ENCODE peak calls at places on chromosomes 16 and 17, in six cellular contexts. One of them, this sample, is unnamed.

GRCh38 chr16:22192261-22193133 is 13.6 kb upstream of the EEF2K start:
- DNase-seq in aorta: peak
- DNase-seq in LoVo: peak
- DNase-seq in stimulated activated CD4-positive, alpha-beta T cell treated with anti-CD3 and anti-CD28 coated beads, TNF-alpha, amount 100 ng/mL, for 4 hours: peak
- DNase-seq in left ventricle myocardium inferior: peak
- DNase-seq in MCF 10A: no peak
- DNase-seq in this sample: peak

GRCh38 chr16:1257561-1258217 is 1.8 kb downstream of the TPSD1 start:
- DNase-seq in LoVo: no peak
- DNase-seq in left ventricle myocardium inferior: no peak
- DNase-seq in MCF 10A: no peak
- DNase-seq in aorta: no peak
- DNase-seq in stimulated activated CD4-positive, alpha-beta T cell treated with anti-CD3 and anti-CD28 coated beads, TNF-alpha, amount 100 ng/mL, for 4 hours: no peak
- DNase-seq in this sample: no peak

GRCh38 chr17:28317965-28318758 is 838 bp upstream of the TMEM97 start:
- DNase-seq in left ventricle myocardium inferior: no peak
- DNase-seq in stimulated activated CD4-positive, alpha-beta T cell treated with anti-CD3 and anti-CD28 coated beads, TNF-alpha, amount 100 ng/mL, for 4 hours: no peak
- DNase-seq in LoVo: peak
- DNase-seq in aorta: no peak
- DNase-seq in MCF 10A: no peak
- DNase-seq in this sample: no peak

GRCh38 chr17:60231691-60232090 is 81.9 kb downstream of the CA4 start:
- DNase-seq in MCF 10A: no peak
- DNase-seq in stimulated activated CD4-positive, alpha-beta T cell treated with anti-CD3 and anti-CD28 coated beads, TNF-alpha, amount 100 ng/mL, for 4 hours: no peak
- DNase-seq in left ventricle myocardium inferior: no peak
- DNase-seq in LoVo: no peak
- DNase-seq in aorta: no peak
- DNase-seq in this sample: no peak

GRCh38 chr16:22763655-22764054 is 50.3 kb upstream of the HS3ST2 start:
- DNase-seq in MCF 10A: no peak
- DNase-seq in aorta: peak
- DNase-seq in left ventricle myocardium inferior: no peak
- DNase-seq in stimulated activated CD4-positive, alpha-beta T cell treated with anti-CD3 and anti-CD28 coated beads, TNF-alpha, amount 100 ng/mL, for 4 hours: no peak
- DNase-seq in LoVo: no peak
- DNase-seq in this sample: no peak

GRCh38 chr16:31083981-31084380 is 4.8 kb downstream of the PRSS53 start:
- DNase-seq in aorta: no peak
- DNase-seq in MCF 10A: no peak
- DNase-seq in stimulated activated CD4-positive, alpha-beta T cell treated with anti-CD3 and anti-CD28 coated beads, TNF-alpha, amount 100 ng/mL, for 4 hours: no peak
- DNase-seq in LoVo: no peak
- DNase-seq in left ventricle myocardium inferior: no peak
- DNase-seq in this sample: no peak

GRCh38 chr16:53967172-53967571 is 263.2 kb downstream of the FTO start:
- DNase-seq in stimulated activated CD4-positive, alpha-beta T cell treated with anti-CD3 and anti-CD28 coated beads, TNF-alpha, amount 100 ng/mL, for 4 hours: no peak
- DNase-seq in MCF 10A: no peak
- DNase-seq in LoVo: no peak
- DNase-seq in left ventricle myocardium inferior: no peak
- DNase-seq in aorta: no peak
- DNase-seq in this sample: no peak

GRCh38 chr16:14308357-14308723 is 237.2 kb downstream of the MRTFB start:
- DNase-seq in LoVo: no peak
- DNase-seq in left ventricle myocardium inferior: no peak
- DNase-seq in MCF 10A: no peak
- DNase-seq in aorta: no peak
- DNase-seq in stimulated activated CD4-positive, alpha-beta T cell treated with anti-CD3 and anti-CD28 coated beads, TNF-alpha, amount 100 ng/mL, for 4 hours: no peak
- DNase-seq in this sample: no peak

GRCh38 chr17:64682261-64683181 is 20.4 kb upstream of the SMURF2 start:
- DNase-seq in left ventricle myocardium inferior: no peak
- DNase-seq in LoVo: no peak
- DNase-seq in MCF 10A: no peak
- DNase-seq in aorta: no peak
- DNase-seq in stimulated activated CD4-positive, alpha-beta T cell treated with anti-CD3 and anti-CD28 coated beads, TNF-alpha, amount 100 ng/mL, for 4 hours: no peak
- DNase-seq in this sample: peak

GRCh38 chr17:65696739-65697394 is 135.4 kb upstream of the AXIN2 start:
- DNase-seq in MCF 10A: no peak
- DNase-seq in stimulated activated CD4-positive, alpha-beta T cell treated with anti-CD3 and anti-CD28 coated beads, TNF-alpha, amount 100 ng/mL, for 4 hours: no peak
- DNase-seq in left ventricle myocardium inferior: no peak
- DNase-seq in LoVo: no peak
- DNase-seq in aorta: no peak
- DNase-seq in this sample: peak

GRCh38 chr17:82823004-82823403 is 16.8 kb downstream of the ZNF750 start:
- DNase-seq in MCF 10A: no peak
- DNase-seq in LoVo: no peak
- DNase-seq in stimulated activated CD4-positive, alpha-beta T cell treated with anti-CD3 and anti-CD28 coated beads, TNF-alpha, amount 100 ng/mL, for 4 hours: no peak
- DNase-seq in left ventricle myocardium inferior: no peak
- DNase-seq in aorta: no peak
- DNase-seq in this sample: no peak

GRCh38 chr17:57523926-57524634 is 221.0 kb downstream of the CCDC182 start:
- DNase-seq in stimulated activated CD4-positive, alpha-beta T cell treated with anti-CD3 and anti-CD28 coated beads, TNF-alpha, amount 100 ng/mL, for 4 hours: no peak
- DNase-seq in aorta: peak
- DNase-seq in LoVo: peak
- DNase-seq in left ventricle myocardium inferior: peak
- DNase-seq in MCF 10A: peak
- DNase-seq in this sample: no peak

GRCh38 chr16:25713785-25714570 is 22.2 kb downstream of the HS3ST4 start:
- DNase-seq in LoVo: no peak
- DNase-seq in MCF 10A: no peak
- DNase-seq in aorta: no peak
- DNase-seq in stimulated activated CD4-positive, alpha-beta T cell treated with anti-CD3 and anti-CD28 coated beads, TNF-alpha, amount 100 ng/mL, for 4 hours: no peak
- DNase-seq in left ventricle myocardium inferior: no peak
- DNase-seq in this sample: no peak

GRCh38 chr16:88323546-88324330 is 59.0 kb upstream of the ZNF469 start:
- DNase-seq in stimulated activated CD4-positive, alpha-beta T cell treated with anti-CD3 and anti-CD28 coated beads, TNF-alpha, amount 100 ng/mL, for 4 hours: no peak
- DNase-seq in left ventricle myocardium inferior: no peak
- DNase-seq in aorta: no peak
- DNase-seq in MCF 10A: no peak
- DNase-seq in LoVo: no peak
- DNase-seq in this sample: no peak

GRCh38 chr16:75257886-75258806 is 6.7 kb upstream of the BCAR1 start:
- DNase-seq in left ventricle myocardium inferior: no peak
- DNase-seq in LoVo: no peak
- DNase-seq in stimulated activated CD4-positive, alpha-beta T cell treated with anti-CD3 and anti-CD28 coated beads, TNF-alpha, amount 100 ng/mL, for 4 hours: no peak
- DNase-seq in MCF 10A: no peak
- DNase-seq in aorta: no peak
- DNase-seq in this sample: no peak

GRCh38 chr16:15518412-15519351 is 84.3 kb downstream of the BMERB1 start:
- DNase-seq in aorta: no peak
- DNase-seq in left ventricle myocardium inferior: peak
- DNase-seq in LoVo: no peak
- DNase-seq in MCF 10A: no peak
- DNase-seq in stimulated activated CD4-positive, alpha-beta T cell treated with anti-CD3 and anti-CD28 coated beads, TNF-alpha, amount 100 ng/mL, for 4 hours: no peak
- DNase-seq in this sample: peak

GRCh38 chr17:8109669-8110455 is 8.5 kb downstream of the ALOXE3 start:
- DNase-seq in aorta: peak
- DNase-seq in stimulated activated CD4-positive, alpha-beta T cell treated with anti-CD3 and anti-CD28 coated beads, TNF-alpha, amount 100 ng/mL, for 4 hours: peak
- DNase-seq in MCF 10A: peak
- DNase-seq in left ventricle myocardium inferior: peak
- DNase-seq in LoVo: peak
- DNase-seq in this sample: peak

GRCh38 chr16:12245088-12245922 is 268.8 kb downstream of the SNX29 start:
- DNase-seq in stimulated activated CD4-positive, alpha-beta T cell treated with anti-CD3 and anti-CD28 coated beads, TNF-alpha, amount 100 ng/mL, for 4 hours: no peak
- DNase-seq in left ventricle myocardium inferior: no peak
- DNase-seq in aorta: no peak
- DNase-seq in MCF 10A: no peak
- DNase-seq in LoVo: no peak
- DNase-seq in this sample: no peak

GRCh38 chr17:4479340-4479981 is 19.2 kb upstream of the SPNS2 start:
- DNase-seq in LoVo: no peak
- DNase-seq in MCF 10A: no peak
- DNase-seq in left ventricle myocardium inferior: no peak
- DNase-seq in aorta: no peak
- DNase-seq in stimulated activated CD4-positive, alpha-beta T cell treated with anti-CD3 and anti-CD28 coated beads, TNF-alpha, amount 100 ng/mL, for 4 hours: no peak
- DNase-seq in this sample: no peak

GRCh38 chr16:67481561-67482259 is 753 bp upstream of the ATP6V0D1 start:
- DNase-seq in MCF 10A: no peak
- DNase-seq in stimulated activated CD4-positive, alpha-beta T cell treated with anti-CD3 and anti-CD28 coated beads, TNF-alpha, amount 100 ng/mL, for 4 hours: no peak
- DNase-seq in LoVo: peak
- DNase-seq in aorta: peak
- DNase-seq in left ventricle myocardium inferior: peak
- DNase-seq in this sample: no peak

GRCh38 chr16:50578147-50578546 is 30.0 kb downstream of the NKD1 start:
- DNase-seq in left ventricle myocardium inferior: no peak
- DNase-seq in MCF 10A: no peak
- DNase-seq in aorta: no peak
- DNase-seq in stimulated activated CD4-positive, alpha-beta T cell treated with anti-CD3 and anti-CD28 coated beads, TNF-alpha, amount 100 ng/mL, for 4 hours: no peak
- DNase-seq in LoVo: no peak
- DNase-seq in this sample: no peak

GRCh38 chr17:58335061-58335731 is 6.6 kb upstream of the TSPOAP1 start:
- DNase-seq in aorta: no peak
- DNase-seq in left ventricle myocardium inferior: no peak
- DNase-seq in MCF 10A: no peak
- DNase-seq in stimulated activated CD4-positive, alpha-beta T cell treated with anti-CD3 and anti-CD28 coated beads, TNF-alpha, amount 100 ng/mL, for 4 hours: no peak
- DNase-seq in LoVo: no peak
- DNase-seq in this sample: no peak

GRCh38 chr17:73262676-73263642 is 1.3 kb upstream of the CPSF4L start:
- DNase-seq in stimulated activated CD4-positive, alpha-beta T cell treated with anti-CD3 and anti-CD28 coated beads, TNF-alpha, amount 100 ng/mL, for 4 hours: no peak
- DNase-seq in MCF 10A: no peak
- DNase-seq in left ventricle myocardium inferior: no peak
- DNase-seq in aorta: no peak
- DNase-seq in LoVo: no peak
- DNase-seq in this sample: no peak

GRCh38 chr17:72399608-72400487 is 279.0 kb downstream of the SOX9 start:
- DNase-seq in LoVo: no peak
- DNase-seq in MCF 10A: no peak
- DNase-seq in stimulated activated CD4-positive, alpha-beta T cell treated with anti-CD3 and anti-CD28 coated beads, TNF-alpha, amount 100 ng/mL, for 4 hours: no peak
- DNase-seq in aorta: no peak
- DNase-seq in left ventricle myocardium inferior: no peak
- DNase-seq in this sample: no peak

GRCh38 chr17:81722184-81723120 is 10.4 kb downstream of the SLC25A10 start:
- DNase-seq in MCF 10A: no peak
- DNase-seq in LoVo: peak
- DNase-seq in aorta: no peak
- DNase-seq in stimulated activated CD4-positive, alpha-beta T cell treated with anti-CD3 and anti-CD28 coated beads, TNF-alpha, amount 100 ng/mL, for 4 hours: no peak
- DNase-seq in left ventricle myocardium inferior: no peak
- DNase-seq in this sample: no peak

GRCh38 chr17:36749493-36749892 is 148.1 kb downstream of the MRM1 start:
- DNase-seq in LoVo: no peak
- DNase-seq in MCF 10A: no peak
- DNase-seq in left ventricle myocardium inferior: no peak
- DNase-seq in stimulated activated CD4-positive, alpha-beta T cell treated with anti-CD3 and anti-CD28 coated beads, TNF-alpha, amount 100 ng/mL, for 4 hours: no peak
- DNase-seq in aorta: no peak
- DNase-seq in this sample: no peak

GRCh38 chr16:69482410-69482951 is 58.1 kb downstream of the CYB5B start:
- DNase-seq in left ventricle myocardium inferior: peak
- DNase-seq in aorta: peak
- DNase-seq in LoVo: no peak
- DNase-seq in MCF 10A: peak
- DNase-seq in stimulated activated CD4-positive, alpha-beta T cell treated with anti-CD3 and anti-CD28 coated beads, TNF-alpha, amount 100 ng/mL, for 4 hours: no peak
- DNase-seq in this sample: peak

GRCh38 chr17:80872999-80873951 is 118.4 kb upstream of the CHMP6 start:
- DNase-seq in left ventricle myocardium inferior: peak
- DNase-seq in aorta: no peak
- DNase-seq in MCF 10A: peak
- DNase-seq in LoVo: no peak
- DNase-seq in stimulated activated CD4-positive, alpha-beta T cell treated with anti-CD3 and anti-CD28 coated beads, TNF-alpha, amount 100 ng/mL, for 4 hours: no peak
- DNase-seq in this sample: peak

GRCh38 chr16:4371481-4372314 is at the start of gene VASN:
- DNase-seq in stimulated activated CD4-positive, alpha-beta T cell treated with anti-CD3 and anti-CD28 coated beads, TNF-alpha, amount 100 ng/mL, for 4 hours: peak
- DNase-seq in LoVo: peak
- DNase-seq in MCF 10A: peak
- DNase-seq in left ventricle myocardium inferior: peak
- DNase-seq in aorta: peak
- DNase-seq in this sample: peak

GRCh38 chr17:72102366-72102765 is 18.5 kb upstream of the SOX9 start:
- DNase-seq in left ventricle myocardium inferior: no peak
- DNase-seq in stimulated activated CD4-positive, alpha-beta T cell treated with anti-CD3 and anti-CD28 coated beads, TNF-alpha, amount 100 ng/mL, for 4 hours: no peak
- DNase-seq in aorta: no peak
- DNase-seq in LoVo: no peak
- DNase-seq in MCF 10A: no peak
- DNase-seq in this sample: no peak

GRCh38 chr16:58022601-58023371 is 2.8 kb upstream of the MMP15 start:
- DNase-seq in stimulated activated CD4-positive, alpha-beta T cell treated with anti-CD3 and anti-CD28 coated beads, TNF-alpha, amount 100 ng/mL, for 4 hours: no peak
- DNase-seq in MCF 10A: peak
- DNase-seq in aorta: peak
- DNase-seq in left ventricle myocardium inferior: peak
- DNase-seq in LoVo: no peak
- DNase-seq in this sample: peak

GRCh38 chr17:13346996-13347762 is 254.6 kb downstream of the HS3ST3A1 start:
- DNase-seq in MCF 10A: peak
- DNase-seq in aorta: no peak
- DNase-seq in LoVo: peak
- DNase-seq in left ventricle myocardium inferior: no peak
- DNase-seq in stimulated activated CD4-positive, alpha-beta T cell treated with anti-CD3 and anti-CD28 coated beads, TNF-alpha, amount 100 ng/mL, for 4 hours: no peak
- DNase-seq in this sample: peak

GRCh38 chr16:20792216-20792615 is 14.1 kb downstream of the ERI2 start:
- DNase-seq in LoVo: no peak
- DNase-seq in left ventricle myocardium inferior: no peak
- DNase-seq in aorta: no peak
- DNase-seq in MCF 10A: no peak
- DNase-seq in stimulated activated CD4-positive, alpha-beta T cell treated with anti-CD3 and anti-CD28 coated beads, TNF-alpha, amount 100 ng/mL, for 4 hours: no peak
- DNase-seq in this sample: no peak

GRCh38 chr16:88977028-88977844 is at the start of gene CBFA2T3:
- DNase-seq in aorta: peak
- DNase-seq in MCF 10A: no peak
- DNase-seq in stimulated activated CD4-positive, alpha-beta T cell treated with anti-CD3 and anti-CD28 coated beads, TNF-alpha, amount 100 ng/mL, for 4 hours: no peak
- DNase-seq in LoVo: no peak
- DNase-seq in left ventricle myocardium inferior: peak
- DNase-seq in this sample: peak

GRCh38 chr16:88465387-88465983 is 12.4 kb downstream of the ZFPM1 start:
- DNase-seq in left ventricle myocardium inferior: no peak
- DNase-seq in aorta: no peak
- DNase-seq in LoVo: no peak
- DNase-seq in stimulated activated CD4-positive, alpha-beta T cell treated with anti-CD3 and anti-CD28 coated beads, TNF-alpha, amount 100 ng/mL, for 4 hours: no peak
- DNase-seq in MCF 10A: no peak
- DNase-seq in this sample: no peak

GRCh38 chr16:12127244-12127643 is 150.7 kb downstream of the SNX29 start:
- DNase-seq in aorta: no peak
- DNase-seq in LoVo: no peak
- DNase-seq in left ventricle myocardium inferior: no peak
- DNase-seq in MCF 10A: no peak
- DNase-seq in stimulated activated CD4-positive, alpha-beta T cell treated with anti-CD3 and anti-CD28 coated beads, TNF-alpha, amount 100 ng/mL, for 4 hours: no peak
- DNase-seq in this sample: no peak

GRCh38 chr16:48608452-48608851 is 1.5 kb downstream of the N4BP1 start:
- DNase-seq in left ventricle myocardium inferior: no peak
- DNase-seq in aorta: no peak
- DNase-seq in stimulated activated CD4-positive, alpha-beta T cell treated with anti-CD3 and anti-CD28 coated beads, TNF-alpha, amount 100 ng/mL, for 4 hours: no peak
- DNase-seq in LoVo: no peak
- DNase-seq in MCF 10A: peak
- DNase-seq in this sample: peak